ENCODE peak calls at places on chromosome 2, in ten cellular contexts. B, P, K, Y, N, J, M, H, E and C are unnamed samples.

GRCh38 chr2:174722942-174723598 is 41.2 kb downstream of the CHRNA1 start:
- DNase-seq in M (no peak), P (no peak), K (no peak), H (no peak), E (no peak), J (no peak), Y (no peak), B (no peak), N (no peak), C (no peak)

GRCh38 chr2:220959391-220959802 is 612.7 kb downstream of the EPHA4 start:
- DNase-seq in N (peak; percentile 82), K (no peak), J (no peak), E (no peak), B (no peak), H (no peak), M (no peak), P (peak; percentile 56), Y (no peak), C (no peak)

GRCh38 chr2:70094978-70095832 is 7.9 kb downstream of the PCBP1 start:
- DNase-seq in P (peak; percentile 84), E (peak; percentile 92), J (no peak), H (no peak), Y (peak; percentile 58), N (no peak), M (no peak), K (no peak), B (peak; percentile 34), C (peak; percentile 87)

GRCh38 chr2:14433946-14434495 is 198.5 kb upstream of the LRATD1 start:
- DNase-seq in E (no peak), J (no peak), Y (no peak), M (no peak), N (no peak), K (no peak), P (no peak), H (no peak), B (no peak), C (no peak)

GRCh38 chr2:71756280-71756906 is 303.0 kb downstream of the DYSF start:
- DNase-seq in K (no peak), E (no peak), H (no peak), Y (no peak), B (no peak), J (no peak), M (no peak), P (no peak), N (no peak), C (no peak)

GRCh38 chr2:30608643-30609042 is 161.6 kb downstream of the LCLAT1 start:
- DNase-seq in P (no peak), M (no peak), Y (no peak), B (no peak), E (no peak), J (no peak), H (no peak), N (no peak), K (no peak), C (no peak)

GRCh38 chr2:225027061-225027762 is 15.1 kb downstream of the DOCK10 start:
- DNase-seq in Y (no peak), P (no peak), E (no peak), N (no peak), K (no peak), J (no peak), M (peak; percentile 8), B (no peak), H (no peak), C (no peak)

GRCh38 chr2:46493971-46494250 is 14.5 kb downstream of the TMEM247 start:
- DNase-seq in Y (no peak), M (no peak), P (no peak), H (no peak), J (no peak), B (no peak), E (no peak), N (no peak), K (no peak), C (no peak)